ENCODE peak calls at places on chromosomes 7 and 10, in four cellular contexts. C is stomach, J is cardiac fibroblast, Q is mucosa of descending colon. H is an unnamed sample.

GRCh38 chr10:21975378-21975990 is 28.0 kb downstream of the DNAJC1 start:
- DNase-seq in C (no peak), J (no peak), Q (no peak), H (no peak)

GRCh38 chr10:78413294-78414055 is 379.8 kb downstream of the RPS24 start:
- DNase-seq in C (peak; percentile 19), J (no peak), Q (no peak), H (no peak)

GRCh38 chr7:45917658-45918057 is 3.4 kb downstream of the IGFBP3 start:
- DNase-seq in C (peak; percentile 80), J (peak; percentile 76), Q (peak; percentile 84), H (peak; percentile 83)

GRCh38 chr10:11363497-11363896 is 248.0 kb downstream of the USP6NL start:
- DNase-seq in C (no peak), J (no peak), Q (no peak), H (no peak)

GRCh38 chr10:28432210-28432676 is 100.7 kb upstream of the WAC start:
- DNase-seq in C (peak; percentile 58), J (peak; percentile 79), Q (peak; percentile 34), H (peak; percentile 60)

GRCh38 chr10:72133517-72133916 is 45.2 kb upstream of the SPOCK2 start:
- DNase-seq in C (no peak), J (peak; percentile 72), Q (no peak), H (no peak)

GRCh38 chr7:97272237-97272975 is 154.9 kb downstream of the SDHAF3 start:
- DNase-seq in C (no peak), J (no peak), Q (peak; percentile 46), H (no peak)

GRCh38 chr7:141646826-141647480 is 55.0 kb downstream of the DENND11 start:
- DNase-seq in C (no peak), J (peak; percentile 49), Q (no peak), H (no peak)

GRCh38 chr7:81903115-81903514 is 133.3 kb upstream of the HGF start:
- DNase-seq in C (no peak), J (peak; percentile 29), Q (no peak), H (no peak)

H was measured in ureter.